ENCODE peak calls at places on chromosomes 12 and 14, in ten cellular contexts. One of them, this sample, is unnamed.

GRCh38 chr12:58814036-58814435 is 106.3 kb downstream of the LRIG3 start:
- DNase-seq in transverse colon: no peak
- DNase-seq in Peyer's patch: no peak
- DNase-seq in HepG2: no peak
- DNase-seq in HCT116: no peak
- DNase-seq in IMR-90: no peak
- DNase-seq in uterus: no peak
- DNase-seq in A549: no peak
- DNase-seq in K562: no peak
- DNase-seq in ovary: no peak
- DNase-seq in this sample: no peak

GRCh38 chr12:112971248-112971647 is 7.1 kb upstream of the OAS2 start:
- DNase-seq in HepG2: no peak
- DNase-seq in uterus: no peak
- DNase-seq in A549: no peak
- DNase-seq in transverse colon: no peak
- DNase-seq in IMR-90: peak; percentile 2
- DNase-seq in ovary: no peak
- DNase-seq in K562: no peak
- DNase-seq in Peyer's patch: no peak
- DNase-seq in HCT116: no peak
- DNase-seq in this sample: no peak

GRCh38 chr14:26180221-26180620 is 417.6 kb downstream of the NOVA1 start:
- DNase-seq in IMR-90: no peak
- DNase-seq in HepG2: no peak
- DNase-seq in ovary: no peak
- DNase-seq in transverse colon: no peak
- DNase-seq in uterus: no peak
- DNase-seq in K562: no peak
- DNase-seq in HCT116: no peak
- DNase-seq in Peyer's patch: no peak
- DNase-seq in A549: no peak
- DNase-seq in this sample: no peak

GRCh38 chr14:55581011-55581806 is 1.2 kb downstream of the KTN1 start:
- DNase-seq in transverse colon: peak; percentile 44
- DNase-seq in IMR-90: no peak
- DNase-seq in uterus: peak; percentile 46
- DNase-seq in Peyer's patch: peak; percentile 60
- DNase-seq in HCT116: no peak
- DNase-seq in K562: peak; percentile 10
- DNase-seq in HepG2: peak; percentile 23
- DNase-seq in A549: peak; percentile 26
- DNase-seq in ovary: peak; percentile 64
- DNase-seq in this sample: peak; percentile 42

GRCh38 chr12:48977290-48978281 is 536 bp upstream of the WNT1 start:
- DNase-seq in uterus: no peak
- DNase-seq in ovary: peak; percentile 64
- DNase-seq in IMR-90: peak; percentile 80
- DNase-seq in K562: peak; percentile 89
- DNase-seq in Peyer's patch: peak; percentile 81
- DNase-seq in HepG2: peak; percentile 59
- DNase-seq in HCT116: no peak
- DNase-seq in transverse colon: peak; percentile 71
- DNase-seq in A549: peak; percentile 74
- DNase-seq in this sample: peak; percentile 67

GRCh38 chr14:104655128-104655848 is 34.1 kb upstream of the INF2 start:
- DNase-seq in ovary: no peak
- DNase-seq in A549: no peak
- DNase-seq in IMR-90: no peak
- DNase-seq in K562: no peak
- DNase-seq in HepG2: no peak
- DNase-seq in transverse colon: no peak
- DNase-seq in Peyer's patch: peak; percentile 32
- DNase-seq in HCT116: no peak
- DNase-seq in uterus: no peak
- DNase-seq in this sample: no peak

GRCh38 chr12:112980491-112981158 is 2.3 kb downstream of the OAS2 start:
- DNase-seq in HCT116: no peak
- DNase-seq in A549: no peak
- DNase-seq in HepG2: no peak
- DNase-seq in ovary: no peak
- DNase-seq in transverse colon: no peak
- DNase-seq in IMR-90: no peak
- DNase-seq in K562: no peak
- DNase-seq in uterus: no peak
- DNase-seq in Peyer's patch: no peak
- DNase-seq in this sample: no peak

GRCh38 chr12:98084391-98084790 is 431.0 kb upstream of the TMPO start:
- DNase-seq in uterus: no peak
- DNase-seq in A549: no peak
- DNase-seq in Peyer's patch: no peak
- DNase-seq in HCT116: no peak
- DNase-seq in K562: no peak
- DNase-seq in HepG2: no peak
- DNase-seq in transverse colon: no peak
- DNase-seq in IMR-90: no peak
- DNase-seq in ovary: no peak
- DNase-seq in this sample: no peak

GRCh38 chr14:104461676-104462443 is 117.7 kb upstream of the C14orf180 start:
- DNase-seq in uterus: no peak
- DNase-seq in transverse colon: no peak
- DNase-seq in ovary: peak; percentile 40
- DNase-seq in IMR-90: no peak
- DNase-seq in K562: no peak
- DNase-seq in A549: no peak
- DNase-seq in Peyer's patch: no peak
- DNase-seq in HepG2: no peak
- DNase-seq in HCT116: no peak
- DNase-seq in this sample: no peak

GRCh38 chr14:24959791-24960331 is 90.1 kb downstream of the STXBP6 start:
- DNase-seq in transverse colon: peak; percentile 21
- DNase-seq in K562: no peak
- DNase-seq in IMR-90: peak; percentile 55
- DNase-seq in ovary: no peak
- DNase-seq in HCT116: no peak
- DNase-seq in A549: no peak
- DNase-seq in HepG2: peak; percentile 90
- DNase-seq in uterus: no peak
- DNase-seq in Peyer's patch: no peak
- DNase-seq in this sample: no peak

DNA sequence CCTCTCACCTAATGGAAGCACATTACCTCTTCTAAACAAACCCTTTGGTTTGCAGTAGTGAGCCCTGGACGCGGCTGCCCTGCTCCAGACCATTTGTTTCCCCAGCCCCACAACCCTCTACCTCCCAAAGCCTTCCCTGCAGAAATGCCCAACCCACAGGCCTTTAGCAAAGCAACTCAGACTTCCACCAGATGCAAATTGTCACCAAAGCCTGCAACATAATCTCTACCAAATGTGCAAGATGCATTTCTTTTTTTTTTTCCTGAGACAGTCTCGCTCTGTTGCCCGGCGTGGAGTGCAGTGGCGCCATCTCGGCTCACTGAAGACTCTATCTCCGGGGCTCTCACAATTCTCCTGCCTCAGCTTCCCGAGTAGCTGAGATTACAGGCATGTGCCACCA is 56.2 kb downstream of the VWF start:
- DNase-seq in IMR-90: no peak
- DNase-seq in Peyer's patch: no peak
- DNase-seq in HCT116: no peak
- DNase-seq in transverse colon: no peak
- DNase-seq in ovary: no peak
- DNase-seq in A549: no peak
- DNase-seq in HepG2: no peak
- DNase-seq in K562: no peak
- DNase-seq in uterus: no peak
- DNase-seq in this sample: no peak
- H3K27ac ChIP-seq in IMR-90: no peak overlapping the region
- H3K27ac ChIP-seq in Peyer's patch: no peak overlapping the region
- H3K27ac ChIP-seq in HCT116: no peak overlapping the region
- H3K27ac ChIP-seq in transverse colon: no peak overlapping the region
- H3K27ac ChIP-seq in ovary: no peak overlapping the region
- H3K27ac ChIP-seq in A549: no peak overlapping the region
- H3K27ac ChIP-seq in HepG2: no peak overlapping the region
- H3K27ac ChIP-seq in K562: no peak overlapping the region
- H3K27ac ChIP-seq in uterus: no peak overlapping the region
- H3K27ac ChIP-seq in this sample: no peak overlapping the region

GRCh38 chr12:124387510-124387855 is 92.6 kb downstream of the RFLNA start:
- DNase-seq in transverse colon: no peak
- DNase-seq in ovary: no peak
- DNase-seq in uterus: peak; percentile 38
- DNase-seq in A549: no peak
- DNase-seq in HepG2: peak; percentile 37
- DNase-seq in HCT116: no peak
- DNase-seq in K562: no peak
- DNase-seq in IMR-90: no peak
- DNase-seq in Peyer's patch: no peak
- DNase-seq in this sample: peak; percentile 82

GRCh38 chr12:124385219-124385969 is 90.5 kb downstream of the RFLNA start:
- DNase-seq in K562: no peak
- DNase-seq in IMR-90: peak; percentile 85
- DNase-seq in ovary: no peak
- DNase-seq in transverse colon: no peak
- DNase-seq in HCT116: no peak
- DNase-seq in Peyer's patch: no peak
- DNase-seq in A549: no peak
- DNase-seq in HepG2: no peak
- DNase-seq in uterus: peak; percentile 83
- DNase-seq in this sample: no peak

GRCh38 chr12:124386661-124387509 is 92.0 kb downstream of the RFLNA start:
- DNase-seq in uterus: peak; percentile 37
- DNase-seq in HepG2: no peak
- DNase-seq in HCT116: no peak
- DNase-seq in Peyer's patch: no peak
- DNase-seq in K562: no peak
- DNase-seq in transverse colon: no peak
- DNase-seq in A549: no peak
- DNase-seq in ovary: no peak
- DNase-seq in IMR-90: no peak
- DNase-seq in this sample: no peak

GRCh38 chr12:124384299-124384894 is 89.5 kb downstream of the RFLNA start:
- DNase-seq in IMR-90: no peak
- DNase-seq in Peyer's patch: no peak
- DNase-seq in K562: no peak
- DNase-seq in ovary: no peak
- DNase-seq in transverse colon: no peak
- DNase-seq in uterus: no peak
- DNase-seq in HCT116: no peak
- DNase-seq in HepG2: no peak
- DNase-seq in A549: no peak
- DNase-seq in this sample: no peak

DNA sequence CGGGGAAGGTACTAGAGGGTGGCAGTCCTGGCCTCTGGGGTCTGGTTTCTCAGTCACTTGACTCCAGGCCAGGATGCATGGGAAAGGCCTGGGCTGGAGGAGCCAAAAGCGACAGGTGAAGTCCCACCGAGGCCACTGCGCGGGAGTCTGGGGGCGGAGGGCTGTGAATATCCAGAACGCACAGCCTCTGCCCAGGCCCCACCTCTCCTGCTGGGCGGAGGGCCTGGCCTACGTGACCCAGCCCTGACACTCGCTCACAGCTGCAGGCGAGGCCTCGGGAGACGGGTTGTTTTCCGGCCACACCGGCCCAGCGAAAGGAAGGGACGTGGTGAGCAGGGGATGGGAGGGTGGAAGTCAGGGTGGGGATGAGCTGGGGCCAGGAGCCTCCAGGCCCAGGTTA is 91.2 kb downstream of the RFLNA start:
- DNase-seq in ovary: no peak
- DNase-seq in HCT116: no peak
- DNase-seq in IMR-90: no peak
- DNase-seq in HepG2: no peak
- DNase-seq in Peyer's patch: no peak
- DNase-seq in uterus: peak; percentile 46
- DNase-seq in transverse colon: no peak
- DNase-seq in A549: no peak
- DNase-seq in K562: no peak
- DNase-seq in this sample: no peak
- TF ChIP-seq POLR2A in ovary: no peak
- TF ChIP-seq POLR2A in HCT116: no peak
- TF ChIP-seq POLR2A in IMR-90: no peak
- TF ChIP-seq POLR2A in HepG2: no peak
- TF ChIP-seq POLR2A in Peyer's patch: no peak
- TF ChIP-seq POLR2A in uterus: no peak
- TF ChIP-seq POLR2A in transverse colon: no peak
- TF ChIP-seq POLR2A in A549: peak; percentile 12
- TF ChIP-seq POLR2A in K562: no peak
- TF ChIP-seq POLR2A in this sample: no peak

DNA sequence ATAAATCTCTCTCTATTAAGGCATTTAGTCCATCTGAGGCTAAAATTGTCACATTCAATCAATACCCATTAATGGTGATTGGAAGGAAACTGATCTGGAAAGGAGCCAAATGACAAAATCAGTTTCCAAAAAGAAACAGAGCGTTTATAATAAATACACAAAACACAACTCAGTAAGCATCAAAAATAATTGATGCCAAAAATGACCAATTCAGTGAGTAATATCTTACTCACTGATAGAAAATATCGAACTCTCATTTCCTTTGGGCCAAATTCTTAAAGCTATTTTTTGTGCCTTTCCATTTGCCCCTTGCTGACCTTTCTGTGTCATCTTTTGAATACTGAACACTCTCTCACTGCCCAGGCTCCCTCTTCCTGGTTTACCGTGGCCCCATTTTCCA is 22.4 kb upstream of the ATP2B1 start:
- DNase-seq in A549: no peak
- DNase-seq in HCT116: no peak
- DNase-seq in HepG2: no peak
- DNase-seq in uterus: no peak
- DNase-seq in transverse colon: no peak
- DNase-seq in IMR-90: peak; percentile 35
- DNase-seq in K562: no peak
- DNase-seq in ovary: no peak
- DNase-seq in Peyer's patch: no peak
- DNase-seq in this sample: no peak
- H3K27ac ChIP-seq in A549: no peak overlapping the region
- H3K27ac ChIP-seq in HCT116: no peak overlapping the region
- H3K27ac ChIP-seq in HepG2: no peak overlapping the region
- H3K27ac ChIP-seq in uterus: no peak overlapping the region
- H3K27ac ChIP-seq in transverse colon: peak overlapping the region; percentile 15
- H3K27ac ChIP-seq in IMR-90: peak overlapping the region; percentile 78
- H3K27ac ChIP-seq in K562: no peak overlapping the region
- H3K27ac ChIP-seq in ovary: no peak overlapping the region
- H3K27ac ChIP-seq in Peyer's patch: no peak overlapping the region
- H3K27ac ChIP-seq in this sample: no peak overlapping the region

DNA sequence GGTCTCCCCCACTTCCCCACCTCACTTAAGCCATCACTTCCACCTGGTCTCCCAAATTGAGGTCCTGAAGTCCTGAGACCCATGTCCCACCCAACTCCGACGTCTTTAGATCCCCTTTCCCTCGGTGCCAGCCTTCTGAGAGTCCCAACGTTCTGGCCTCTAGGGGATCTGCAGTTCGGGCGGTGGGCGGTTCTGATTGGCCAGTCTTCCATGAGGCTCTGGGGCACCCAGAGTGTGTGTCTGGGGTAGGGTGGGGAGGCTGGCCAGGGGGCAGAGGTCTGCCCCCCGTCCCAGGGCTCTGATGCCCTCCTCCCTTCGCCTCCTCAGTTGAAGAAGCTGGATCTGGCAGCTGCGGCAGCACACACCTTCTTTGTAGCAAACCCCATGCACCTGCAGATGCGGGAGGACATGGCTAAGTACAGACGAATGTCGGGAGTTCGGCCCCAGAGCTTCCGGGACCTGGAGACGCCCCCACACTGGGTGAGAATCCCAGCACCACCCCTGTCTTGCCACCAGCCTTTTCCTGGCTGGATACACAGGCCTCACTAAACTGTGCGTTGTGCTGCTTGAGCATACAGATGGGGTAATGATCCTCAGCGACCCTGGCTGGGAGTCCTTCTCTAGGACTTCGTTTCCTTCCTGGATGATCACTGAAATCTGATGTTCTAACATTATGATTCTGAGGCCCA is 1.5 kb downstream of the P3H3 start:
- DNase-seq in ovary: no peak
- DNase-seq in Peyer's patch: no peak
- DNase-seq in A549: peak; percentile 64
- DNase-seq in K562: no peak
- DNase-seq in transverse colon: no peak
- DNase-seq in IMR-90: peak; percentile 43
- DNase-seq in HCT116: peak; percentile 63
- DNase-seq in HepG2: peak; percentile 66
- DNase-seq in uterus: no peak
- DNase-seq in this sample: no peak
- TF ChIP-seq POLR2A in ovary: no peak
- TF ChIP-seq POLR2A in Peyer's patch: no peak
- TF ChIP-seq POLR2A in A549: peak; percentile 24
- TF ChIP-seq POLR2A in K562: no peak
- TF ChIP-seq POLR2A in transverse colon: no peak
- TF ChIP-seq POLR2A in IMR-90: peak; percentile 57
- TF ChIP-seq POLR2A in HCT116: no peak
- TF ChIP-seq POLR2A in HepG2: peak; percentile 87
- TF ChIP-seq POLR2A in uterus: no peak
- TF ChIP-seq POLR2A in this sample: no peak